ENCODE peak calls at places on chromosomes 2 and 18, in nine cellular contexts. One of them, this sample, is unnamed.

GRCh38 chr2:238571626-238572372 is 145.1 kb downstream of the ASB1 start:
- DNase-seq in A549: no peak
- DNase-seq in AG09309: no peak
- DNase-seq in CD8-positive, alpha-beta T cell: no peak
- DNase-seq in AG04450: no peak
- DNase-seq in cardiac muscle cell: no peak
- DNase-seq in mucosa of descending colon: no peak
- DNase-seq in AG09319: no peak
- DNase-seq in fibroblast of mammary gland: no peak
- DNase-seq in this sample: no peak

GRCh38 chr2:64794426-64794995 is 140.8 kb upstream of the SERTAD2 start:
- DNase-seq in AG04450: no peak
- DNase-seq in mucosa of descending colon: no peak
- DNase-seq in fibroblast of mammary gland: no peak
- DNase-seq in AG09319: no peak
- DNase-seq in CD8-positive, alpha-beta T cell: no peak
- DNase-seq in AG09309: no peak
- DNase-seq in A549: no peak
- DNase-seq in cardiac muscle cell: no peak
- DNase-seq in this sample: no peak

GRCh38 chr2:209872675-209873074 is 101.0 kb downstream of the UNC80 start:
- DNase-seq in AG09319: no peak
- DNase-seq in cardiac muscle cell: no peak
- DNase-seq in A549: no peak
- DNase-seq in AG04450: no peak
- DNase-seq in AG09309: no peak
- DNase-seq in CD8-positive, alpha-beta T cell: no peak
- DNase-seq in fibroblast of mammary gland: no peak
- DNase-seq in mucosa of descending colon: no peak
- DNase-seq in this sample: peak; percentile 83

GRCh38 chr18:50610349-50610748 is 50.5 kb downstream of the MAPK4 start:
- DNase-seq in A549: no peak
- DNase-seq in mucosa of descending colon: no peak
- DNase-seq in CD8-positive, alpha-beta T cell: no peak
- DNase-seq in fibroblast of mammary gland: no peak
- DNase-seq in AG09319: no peak
- DNase-seq in AG09309: no peak
- DNase-seq in cardiac muscle cell: no peak
- DNase-seq in AG04450: no peak
- DNase-seq in this sample: no peak

GRCh38 chr2:181038796-181039195 is 58.4 kb downstream of the UBE2E3 start:
- DNase-seq in AG09319: no peak
- DNase-seq in AG04450: peak; percentile 4
- DNase-seq in fibroblast of mammary gland: peak; percentile 56
- DNase-seq in CD8-positive, alpha-beta T cell: no peak
- DNase-seq in A549: no peak
- DNase-seq in mucosa of descending colon: no peak
- DNase-seq in AG09309: no peak
- DNase-seq in cardiac muscle cell: no peak
- DNase-seq in this sample: no peak

GRCh38 chr2:85768713-85769112 is 14.9 kb downstream of the ATOH8 start:
- DNase-seq in AG04450: no peak
- DNase-seq in A549: no peak
- DNase-seq in CD8-positive, alpha-beta T cell: no peak
- DNase-seq in cardiac muscle cell: peak; percentile 75
- DNase-seq in AG09309: no peak
- DNase-seq in fibroblast of mammary gland: peak; percentile 73
- DNase-seq in AG09319: no peak
- DNase-seq in mucosa of descending colon: no peak
- DNase-seq in this sample: no peak

GRCh38 chr2:65281626-65282351 is 54.2 kb downstream of the ACTR2 start:
- DNase-seq in AG04450: no peak
- DNase-seq in AG09309: no peak
- DNase-seq in AG09319: no peak
- DNase-seq in cardiac muscle cell: no peak
- DNase-seq in mucosa of descending colon: no peak
- DNase-seq in CD8-positive, alpha-beta T cell: no peak
- DNase-seq in A549: no peak
- DNase-seq in fibroblast of mammary gland: peak; percentile 44
- DNase-seq in this sample: no peak

GRCh38 chr2:106868199-106868598 is 17.8 kb downstream of the ST6GAL2 start:
- DNase-seq in AG09309: no peak
- DNase-seq in AG04450: no peak
- DNase-seq in cardiac muscle cell: peak; percentile 38
- DNase-seq in fibroblast of mammary gland: no peak
- DNase-seq in mucosa of descending colon: no peak
- DNase-seq in A549: no peak
- DNase-seq in AG09319: no peak
- DNase-seq in CD8-positive, alpha-beta T cell: no peak
- DNase-seq in this sample: no peak

GRCh38 chr2:119352357-119352756 is 14.3 kb downstream of the C2orf76 start:
- DNase-seq in mucosa of descending colon: no peak
- DNase-seq in A549: no peak
- DNase-seq in fibroblast of mammary gland: no peak
- DNase-seq in AG09319: no peak
- DNase-seq in AG09309: no peak
- DNase-seq in CD8-positive, alpha-beta T cell: no peak
- DNase-seq in cardiac muscle cell: peak; percentile 71
- DNase-seq in AG04450: no peak
- DNase-seq in this sample: no peak

GRCh38 chr18:34978533-34978893 is 62.7 kb upstream of the MAPRE2 start:
- DNase-seq in CD8-positive, alpha-beta T cell: no peak
- DNase-seq in AG09309: no peak
- DNase-seq in mucosa of descending colon: no peak
- DNase-seq in AG04450: no peak
- DNase-seq in fibroblast of mammary gland: no peak
- DNase-seq in A549: no peak
- DNase-seq in cardiac muscle cell: no peak
- DNase-seq in AG09319: no peak
- DNase-seq in this sample: no peak

GRCh38 chr2:37688771-37689468 is 17.5 kb upstream of the CDC42EP3 start:
- DNase-seq in CD8-positive, alpha-beta T cell: no peak
- DNase-seq in AG09309: no peak
- DNase-seq in mucosa of descending colon: no peak
- DNase-seq in A549: no peak
- DNase-seq in AG09319: peak; percentile 80
- DNase-seq in AG04450: peak; percentile 80
- DNase-seq in fibroblast of mammary gland: peak; percentile 61
- DNase-seq in cardiac muscle cell: peak; percentile 19
- DNase-seq in this sample: peak; percentile 39

GRCh38 chr2:225993430-225993829 is 593.9 kb downstream of the NYAP2 start:
- DNase-seq in mucosa of descending colon: no peak
- DNase-seq in AG09309: no peak
- DNase-seq in AG09319: no peak
- DNase-seq in AG04450: no peak
- DNase-seq in A549: no peak
- DNase-seq in CD8-positive, alpha-beta T cell: no peak
- DNase-seq in cardiac muscle cell: no peak
- DNase-seq in fibroblast of mammary gland: peak; percentile 38
- DNase-seq in this sample: no peak

GRCh38 chr2:171798156-171798815 is 95.8 kb downstream of the SLC25A12 start:
- DNase-seq in cardiac muscle cell: no peak
- DNase-seq in AG09309: peak; percentile 23
- DNase-seq in AG09319: no peak
- DNase-seq in CD8-positive, alpha-beta T cell: no peak
- DNase-seq in AG04450: no peak
- DNase-seq in mucosa of descending colon: no peak
- DNase-seq in A549: no peak
- DNase-seq in fibroblast of mammary gland: peak; percentile 77
- DNase-seq in this sample: no peak

GRCh38 chr2:175676813-175677212 is 325.3 kb downstream of the LNPK start:
- DNase-seq in AG04450: no peak
- DNase-seq in A549: no peak
- DNase-seq in AG09319: no peak
- DNase-seq in cardiac muscle cell: no peak
- DNase-seq in fibroblast of mammary gland: no peak
- DNase-seq in CD8-positive, alpha-beta T cell: no peak
- DNase-seq in mucosa of descending colon: no peak
- DNase-seq in AG09309: no peak
- DNase-seq in this sample: no peak

GRCh38 chr2:16869711-16870110 is 204.1 kb upstream of the CYRIA start:
- DNase-seq in mucosa of descending colon: no peak
- DNase-seq in cardiac muscle cell: no peak
- DNase-seq in AG09309: no peak
- DNase-seq in A549: no peak
- DNase-seq in fibroblast of mammary gland: no peak
- DNase-seq in AG09319: no peak
- DNase-seq in CD8-positive, alpha-beta T cell: no peak
- DNase-seq in AG04450: no peak
- DNase-seq in this sample: no peak

GRCh38 chr2:37802106-37802791 is 122.8 kb upstream of the RMDN2 start:
- DNase-seq in mucosa of descending colon: no peak
- DNase-seq in AG09309: no peak
- DNase-seq in cardiac muscle cell: no peak
- DNase-seq in CD8-positive, alpha-beta T cell: no peak
- DNase-seq in AG09319: no peak
- DNase-seq in AG04450: no peak
- DNase-seq in fibroblast of mammary gland: peak; percentile 25
- DNase-seq in A549: peak; percentile 39
- DNase-seq in this sample: peak; percentile 44

GRCh38 chr18:53165770-53166169 is 825.8 kb downstream of the DCC start:
- DNase-seq in AG09319: no peak
- DNase-seq in A549: no peak
- DNase-seq in AG09309: no peak
- DNase-seq in mucosa of descending colon: no peak
- DNase-seq in cardiac muscle cell: no peak
- DNase-seq in fibroblast of mammary gland: no peak
- DNase-seq in AG04450: no peak
- DNase-seq in CD8-positive, alpha-beta T cell: no peak
- DNase-seq in this sample: no peak

GRCh38 chr2:238339395-238339780 is 19.1 kb downstream of the TRAF3IP1 start:
- DNase-seq in AG04450: no peak
- DNase-seq in mucosa of descending colon: peak; percentile 71
- DNase-seq in A549: no peak
- DNase-seq in fibroblast of mammary gland: no peak
- DNase-seq in cardiac muscle cell: no peak
- DNase-seq in CD8-positive, alpha-beta T cell: no peak
- DNase-seq in AG09319: no peak
- DNase-seq in AG09309: no peak
- DNase-seq in this sample: peak; percentile 9

GRCh38 chr18:36811430-36811829 is 17.4 kb downstream of the TPGS2 start:
- DNase-seq in AG09309: peak; percentile 56
- DNase-seq in fibroblast of mammary gland: no peak
- DNase-seq in CD8-positive, alpha-beta T cell: no peak
- DNase-seq in mucosa of descending colon: no peak
- DNase-seq in AG09319: no peak
- DNase-seq in cardiac muscle cell: no peak
- DNase-seq in A549: no peak
- DNase-seq in AG04450: no peak
- DNase-seq in this sample: no peak

DNA sequence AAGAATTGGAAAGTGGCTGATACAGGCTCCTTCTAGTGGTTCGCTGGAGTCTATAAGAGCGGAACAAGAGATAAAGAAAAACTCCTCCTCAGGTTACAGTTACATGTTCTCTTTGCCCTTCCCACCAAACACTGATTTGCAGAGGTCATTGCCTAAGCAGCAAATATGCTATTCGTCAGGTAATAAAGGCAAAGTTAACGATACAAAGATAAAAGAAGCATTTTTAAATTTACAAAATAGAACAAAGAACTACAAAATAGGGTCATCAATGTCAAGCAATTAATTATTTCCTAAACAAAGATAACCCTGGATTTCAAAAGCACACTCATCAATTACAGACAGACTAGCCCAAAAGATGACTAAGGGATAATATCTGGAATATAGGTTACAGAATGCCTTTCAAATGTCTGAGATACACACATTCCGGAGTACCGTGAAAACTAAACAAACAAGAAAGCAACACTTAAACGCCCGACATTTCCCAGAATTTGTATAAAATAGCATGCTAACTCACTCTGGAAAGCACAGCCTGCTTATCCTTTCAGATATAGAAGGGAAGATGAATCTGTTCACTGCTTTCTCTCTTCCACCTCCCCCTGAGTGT is 186.4 kb downstream of the MREG start:
- DNase-seq in CD8-positive, alpha-beta T cell: no peak
- DNase-seq in fibroblast of mammary gland: peak; percentile 53
- DNase-seq in AG09319: no peak
- DNase-seq in mucosa of descending colon: no peak
- DNase-seq in cardiac muscle cell: peak; percentile 72
- DNase-seq in AG09309: no peak
- DNase-seq in AG04450: no peak
- DNase-seq in A549: peak; percentile 11
- DNase-seq in this sample: no peak
- TF ChIP-seq CTCF in CD8-positive, alpha-beta T cell: no peak
- TF ChIP-seq CTCF in fibroblast of mammary gland: peak; percentile 22
- TF ChIP-seq CTCF in AG09319: peak; percentile 7
- TF ChIP-seq CTCF in mucosa of descending colon: no peak
- TF ChIP-seq CTCF in cardiac muscle cell: peak; percentile 29
- TF ChIP-seq CTCF in AG09309: no peak
- TF ChIP-seq CTCF in AG04450: peak; percentile 25
- TF ChIP-seq CTCF in A549: no peak
- TF ChIP-seq CTCF in this sample: no peak

GRCh38 chr18:2028986-2029385 is 542.3 kb downstream of the METTL4 start:
- DNase-seq in cardiac muscle cell: no peak
- DNase-seq in AG04450: no peak
- DNase-seq in AG09319: no peak
- DNase-seq in AG09309: no peak
- DNase-seq in CD8-positive, alpha-beta T cell: no peak
- DNase-seq in fibroblast of mammary gland: no peak
- DNase-seq in mucosa of descending colon: no peak
- DNase-seq in A549: no peak
- DNase-seq in this sample: no peak
- TF ChIP-seq CTCF in cardiac muscle cell: no peak
- TF ChIP-seq CTCF in AG04450: no peak
- TF ChIP-seq CTCF in AG09319: no peak
- TF ChIP-seq CTCF in AG09309: no peak
- TF ChIP-seq CTCF in CD8-positive, alpha-beta T cell: no peak
- TF ChIP-seq CTCF in fibroblast of mammary gland: no peak
- TF ChIP-seq CTCF in mucosa of descending colon: no peak
- TF ChIP-seq CTCF in A549: no peak
- TF ChIP-seq CTCF in this sample: no peak

GRCh38 chr18:49045585-49045984 is 94.8 kb upstream of the SMAD7 start:
- DNase-seq in AG09319: no peak
- DNase-seq in cardiac muscle cell: no peak
- DNase-seq in mucosa of descending colon: no peak
- DNase-seq in AG09309: no peak
- DNase-seq in CD8-positive, alpha-beta T cell: no peak
- DNase-seq in fibroblast of mammary gland: no peak
- DNase-seq in AG04450: no peak
- DNase-seq in A549: no peak
- DNase-seq in this sample: no peak
- TF ChIP-seq CTCF in AG09319: no peak
- TF ChIP-seq CTCF in cardiac muscle cell: no peak
- TF ChIP-seq CTCF in mucosa of descending colon: no peak
- TF ChIP-seq CTCF in AG09309: no peak
- TF ChIP-seq CTCF in CD8-positive, alpha-beta T cell: no peak
- TF ChIP-seq CTCF in fibroblast of mammary gland: no peak
- TF ChIP-seq CTCF in AG04450: no peak
- TF ChIP-seq CTCF in A549: no peak
- TF ChIP-seq CTCF in this sample: no peak

DNA sequence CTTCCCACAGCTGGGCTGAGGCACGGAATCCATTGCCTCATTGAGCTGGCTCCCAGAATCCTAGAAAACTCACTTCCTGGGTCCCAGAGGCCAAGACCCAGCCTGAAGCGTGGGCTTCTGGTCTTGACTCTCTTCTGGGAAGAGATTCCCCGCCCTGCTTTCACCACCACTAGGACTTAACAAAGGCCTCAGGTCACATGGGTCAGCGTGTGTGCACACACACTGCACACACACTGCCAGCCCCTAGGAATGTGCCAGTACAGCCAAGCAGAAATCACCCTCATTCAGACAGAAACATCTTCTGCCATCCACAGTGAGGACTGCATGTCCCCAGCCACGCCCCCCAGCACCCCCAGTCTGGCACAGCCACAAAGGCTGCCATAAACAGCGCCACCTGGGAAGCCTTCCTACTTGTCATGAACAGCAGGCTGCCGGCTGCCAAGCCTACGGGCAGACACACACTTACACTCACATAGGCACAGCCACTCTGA is 165.7 kb downstream of the TNS1 start:
- DNase-seq in mucosa of descending colon: peak; percentile 57
- DNase-seq in A549: no peak
- DNase-seq in CD8-positive, alpha-beta T cell: no peak
- DNase-seq in AG04450: no peak
- DNase-seq in AG09309: peak; percentile 37
- DNase-seq in fibroblast of mammary gland: peak; percentile 84
- DNase-seq in cardiac muscle cell: no peak
- DNase-seq in AG09319: peak; percentile 52
- DNase-seq in this sample: no peak
- TF ChIP-seq CTCF in mucosa of descending colon: no peak
- TF ChIP-seq CTCF in A549: no peak
- TF ChIP-seq CTCF in CD8-positive, alpha-beta T cell: no peak
- TF ChIP-seq CTCF in AG04450: peak; percentile 17
- TF ChIP-seq CTCF in AG09309: peak; percentile 44
- TF ChIP-seq CTCF in fibroblast of mammary gland: peak; percentile 19
- TF ChIP-seq CTCF in cardiac muscle cell: peak; percentile 27
- TF ChIP-seq CTCF in AG09319: peak; percentile 38
- TF ChIP-seq CTCF in this sample: no peak